ENCODE peak calls at places on chromosome 4, in nine cellular contexts. X is body of pancreas, C is tibial nerve, N is SK-N-SH, W is aorta, Z is prostate gland, Y is Peyer's patch, U is neuronal stem cell, J is heart left ventricle. F is an unnamed sample.

GRCh38 chr4:823761-824460 is 2.0 kb downstream of the CPLX1 start:
- DNase-seq in N (no peak), X (no peak), U (no peak), Y (no peak), W (peak; percentile 69), Z (no peak), C (no peak), J (no peak), F (peak; percentile 56)

GRCh38 chr4:8383451-8384160 is 56.9 kb downstream of the ACOX3 start:
- DNase-seq in Z (no peak), W (peak; percentile 41), X (no peak), J (no peak), N (no peak), Y (no peak), C (no peak), U (no peak), F (no peak)

GRCh38 chr4:174437756-174438155 is 84.5 kb downstream of the HPGD start:
- DNase-seq in Y (no peak), U (no peak), Z (no peak), W (no peak), C (no peak), X (no peak), J (no peak), N (no peak), F (no peak)

GRCh38 chr4:57151481-57151880 is 41.3 kb upstream of the IGFBP7 start:
- DNase-seq in X (no peak), N (no peak), U (no peak), Z (no peak), C (no peak), W (no peak), Y (no peak), J (no peak), F (no peak)

GRCh38 chr4:46389301-46389761 is 597 bp downstream of the GABRA2 start:
- DNase-seq in J (no peak), Z (no peak), X (peak; percentile 25), U (peak; percentile 47), C (no peak), W (peak; percentile 72), N (peak; percentile 15), Y (peak; percentile 79), F (no peak)

GRCh38 chr4:80956421-80956820 is 74.1 kb upstream of the BMP3 start:
- DNase-seq in Y (no peak), Z (no peak), U (no peak), W (no peak), N (no peak), C (no peak), J (no peak), X (no peak), F (no peak)

GRCh38 chr4:130576218-130576617 is 1480.3 kb downstream of the C4orf33 start:
- DNase-seq in Y (no peak), Z (no peak), W (no peak), X (no peak), J (no peak), N (peak; percentile 28), C (no peak), U (no peak), F (no peak)

GRCh38 chr4:98630804-98631454 is 27.5 kb downstream of the TSPAN5 start:
- DNase-seq in X (peak; percentile 54), Z (no peak), C (no peak), W (no peak), N (no peak), U (no peak), J (no peak), Y (no peak), F (no peak)

GRCh38 chr4:3465698-3466671 is 2.9 kb downstream of the DOK7 start:
- DNase-seq in U (no peak), J (no peak), Y (no peak), W (no peak), Z (no peak), C (no peak), N (no peak), X (peak; percentile 39), F (no peak)

DNA sequence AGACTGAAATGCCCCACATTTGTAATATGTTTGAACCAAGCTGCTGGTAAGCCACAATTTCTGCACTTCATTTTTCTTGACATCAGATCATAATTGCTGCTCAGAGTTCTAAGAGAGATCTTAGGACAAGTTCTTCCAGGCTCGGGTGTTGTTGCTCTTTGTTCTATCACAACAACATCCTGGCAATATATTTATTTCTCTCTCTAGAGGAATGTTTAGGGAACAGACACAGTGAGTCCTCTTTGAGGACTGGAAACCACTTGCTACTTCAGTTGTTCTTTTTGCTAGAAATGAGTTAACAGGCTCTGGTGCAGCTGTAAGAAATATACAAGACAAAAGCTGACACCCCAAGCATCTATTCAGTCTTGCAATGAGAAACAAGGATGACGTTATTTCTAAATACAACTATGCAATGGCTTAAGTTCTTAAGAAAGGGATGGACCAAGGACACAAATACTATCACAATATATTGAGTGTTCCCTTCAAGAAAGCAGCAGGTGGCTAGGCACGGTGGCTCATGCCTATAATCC is 59.5 kb downstream of the LNX1 start:
- DNase-seq in Z (no peak), W (no peak), X (no peak), J (no peak), N (no peak), U (no peak), C (no peak), Y (no peak), F (no peak)
- H3K4me1 ChIP-seq in Z (no peaks in the 10 kb centered on the region), W (no peaks in the 10 kb centered on the region), X (no peaks in the 10 kb centered on the region), J (peaks cover 4% of the 10 kb centered on the region), N (no peaks in the 10 kb centered on the region), U (no peaks in the 10 kb centered on the region), C (no peaks in the 10 kb centered on the region), Y (no peaks in the 10 kb centered on the region), F (no peaks in the 10 kb centered on the region)

GRCh38 chr4:168716411-168717129 is 219.7 kb downstream of the PALLD start:
- DNase-seq in Z (peak; percentile 17), Y (no peak), U (no peak), C (no peak), W (no peak), N (no peak), J (no peak), X (no peak), F (no peak)
- H3K27ac ChIP-seq in Z (peak overlapping the region; percentile 69), Y (peak overlapping the region; percentile 32), U (no peak overlapping the region), C (peak overlapping the region; percentile 35), W (peak overlapping the region; percentile 48), N (no peak overlapping the region), J (peak overlapping the region; percentile 23), X (no peak overlapping the region), F (peak overlapping the region; percentile 65)

GRCh38 chr4:6245246-6246169 is 24.1 kb upstream of the WFS1 start:
- DNase-seq in X (peak; percentile 32), W (no peak), U (no peak), Y (no peak), N (peak; percentile 79), C (no peak), J (no peak), Z (no peak), F (no peak)

GRCh38 chr4:6242271-6243029 is 27.2 kb upstream of the WFS1 start:
- DNase-seq in C (no peak), X (no peak), W (peak; percentile 25), Z (no peak), Y (peak; percentile 18), U (no peak), N (no peak), J (no peak), F (no peak)

GRCh38 chr4:6250235-6250983 is 19.2 kb upstream of the WFS1 start:
- DNase-seq in Z (peak; percentile 67), N (peak; percentile 76), W (no peak), J (no peak), U (peak; percentile 84), Y (no peak), C (no peak), X (no peak), F (no peak)

GRCh38 chr4:6248394-6248793 is 21.3 kb upstream of the WFS1 start:
- DNase-seq in W (no peak), Z (no peak), X (no peak), U (no peak), N (no peak), J (no peak), C (no peak), Y (no peak), F (no peak)

GRCh38 chr4:6246170-6246634 is 23.4 kb upstream of the WFS1 start:
- DNase-seq in X (no peak), W (no peak), C (no peak), Y (no peak), U (no peak), J (no peak), Z (no peak), N (peak; percentile 78), F (no peak)
- H3K27me3 ChIP-seq in X (no peaks in the 10 kb centered on the region), W (no peaks in the 10 kb centered on the region), C (no peaks in the 10 kb centered on the region), Y (no peaks in the 10 kb centered on the region), U (no peaks in the 10 kb centered on the region), J (peaks cover 65% of the 10 kb centered on the region), Z (no peaks in the 10 kb centered on the region), N (no peaks in the 10 kb centered on the region), F (peaks cover 39% of the 10 kb centered on the region)

DNA sequence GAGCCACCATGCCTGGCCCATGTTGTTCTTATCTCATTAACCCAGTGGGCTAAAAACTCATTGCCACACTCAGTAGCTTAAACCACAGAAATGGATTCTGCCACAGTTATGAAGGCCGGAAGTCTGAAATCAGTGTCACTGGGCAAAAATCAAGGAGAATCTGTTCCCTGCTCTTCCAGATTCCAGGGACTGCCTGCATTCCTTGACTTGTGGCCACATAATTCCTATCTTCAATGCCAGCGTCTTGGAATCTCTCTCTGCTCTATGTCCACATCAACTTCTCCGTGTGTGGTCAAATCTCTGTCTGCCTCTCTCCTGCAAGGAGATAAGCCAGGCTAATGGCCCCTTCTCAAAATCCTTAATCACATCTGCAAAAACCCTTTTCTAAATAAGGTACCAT is 4.1 kb upstream of the WFS1 start:
- DNase-seq in U (no peak), Z (no peak), C (no peak), X (no peak), J (no peak), Y (no peak), W (no peak), N (no peak), F (no peak)
- H3K4me1 ChIP-seq in U (peaks cover 3% of the 10 kb centered on the region), Z (no peaks in the 10 kb centered on the region), C (no peaks in the 10 kb centered on the region), X (peaks cover 10% of the 10 kb centered on the region), J (peaks cover 8% of the 10 kb centered on the region), Y (peaks cover 9% of the 10 kb centered on the region), W (no peaks in the 10 kb centered on the region), N (no peaks in the 10 kb centered on the region), F (peaks cover 4% of the 10 kb centered on the region)